ENCODE peak calls at places on chromosomes 12 and 14, in four cellular contexts. One of them, this sample, is unnamed. For H3K27me3, the result is how much of the 10 kb centered on the place peaks cover.

GRCh38 chr12:55974308-55974724 is 438 bp downstream of the RAB5B start:
- DNase-seq in cardiac muscle cell: peak
- DNase-seq in heart right ventricle: no peak
- DNase-seq in mammary epithelial cell: peak
- DNase-seq in this sample: peak

GRCh38 chr12:76020731-76021672 is 10.6 kb downstream of the PHLDA1 start:
- DNase-seq in cardiac muscle cell: no peak
- DNase-seq in heart right ventricle: no peak
- DNase-seq in mammary epithelial cell: peak
- DNase-seq in this sample: peak

GRCh38 chr12:6461401-6462233 is 8.9 kb downstream of the VAMP1 start:
- DNase-seq in cardiac muscle cell: no peak
- DNase-seq in heart right ventricle: no peak
- DNase-seq in mammary epithelial cell: no peak
- DNase-seq in this sample: peak

GRCh38 chr12:50218386-50218785 is 51.2 kb upstream of the CERS5 start:
- DNase-seq in cardiac muscle cell: no peak
- DNase-seq in heart right ventricle: no peak
- DNase-seq in mammary epithelial cell: peak
- DNase-seq in this sample: peak

GRCh38 chr12:15854916-15855315 is 27.3 kb upstream of the STRAP start:
- DNase-seq in cardiac muscle cell: no peak
- DNase-seq in heart right ventricle: no peak
- DNase-seq in mammary epithelial cell: no peak
- DNase-seq in this sample: no peak

GRCh38 chr12:129371268-129371667 is 518.0 kb downstream of the GLT1D1 start:
- DNase-seq in cardiac muscle cell: no peak
- DNase-seq in heart right ventricle: no peak
- DNase-seq in mammary epithelial cell: no peak
- DNase-seq in this sample: no peak

GRCh38 chr12:998020-998874 is 7.2 kb downstream of the ERC1 start:
- DNase-seq in cardiac muscle cell: peak
- DNase-seq in heart right ventricle: no peak
- DNase-seq in mammary epithelial cell: no peak
- DNase-seq in this sample: no peak

GRCh38 chr12:1517007-1517406 is 77.4 kb downstream of the FBXL14 start:
- DNase-seq in cardiac muscle cell: peak
- DNase-seq in heart right ventricle: no peak
- DNase-seq in mammary epithelial cell: peak
- DNase-seq in this sample: peak

GRCh38 chr12:131491155-131491554 is 219.7 kb upstream of the SFSWAP start:
- DNase-seq in cardiac muscle cell: no peak
- DNase-seq in heart right ventricle: no peak
- DNase-seq in mammary epithelial cell: no peak
- DNase-seq in this sample: no peak

GRCh38 chr12:117603316-117604113 is 242.1 kb upstream of the NOS1 start:
- DNase-seq in cardiac muscle cell: peak
- DNase-seq in heart right ventricle: no peak
- DNase-seq in mammary epithelial cell: no peak
- DNase-seq in this sample: no peak
- TF ChIP-seq CTCF in cardiac muscle cell: no peak
- TF ChIP-seq CTCF in heart right ventricle: no peak
- TF ChIP-seq CTCF in mammary epithelial cell: no peak
- TF ChIP-seq CTCF in this sample: no peak

GRCh38 chr12:13223941-13224340 is 27.4 kb downstream of the EMP1 start:
- DNase-seq in cardiac muscle cell: no peak
- DNase-seq in heart right ventricle: no peak
- DNase-seq in mammary epithelial cell: no peak
- DNase-seq in this sample: no peak
- H3K27ac ChIP-seq in cardiac muscle cell: no peak
- H3K27ac ChIP-seq in heart right ventricle: no peak
- H3K27ac ChIP-seq in mammary epithelial cell: peak
- H3K27ac ChIP-seq in this sample: no peak

DNA sequence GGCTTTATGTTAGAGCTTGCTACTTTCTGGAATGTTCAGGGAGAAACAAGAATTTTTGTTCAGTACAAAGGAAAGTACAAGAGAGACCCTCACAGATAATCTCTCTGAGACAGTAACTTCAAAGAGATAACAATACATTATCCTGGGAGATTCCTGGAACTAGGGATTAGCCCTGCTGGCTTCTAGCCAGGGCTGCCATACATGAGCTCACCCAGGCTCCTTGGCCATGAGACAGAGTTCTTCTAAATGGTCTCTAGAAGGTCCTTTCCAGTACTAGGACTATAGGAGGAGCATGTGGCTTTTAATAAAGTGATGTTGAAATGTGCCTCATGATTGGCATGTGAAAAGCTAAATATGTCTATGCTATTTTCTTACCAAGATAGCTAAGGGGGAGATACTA is 342.5 kb downstream of the EMP1 start:
- DNase-seq in cardiac muscle cell: no peak
- DNase-seq in heart right ventricle: no peak
- DNase-seq in mammary epithelial cell: no peak
- DNase-seq in this sample: no peak
- H3K27me3 ChIP-seq in cardiac muscle cell: under half
- H3K27me3 ChIP-seq in heart right ventricle: under half
- H3K27me3 ChIP-seq in mammary epithelial cell: under half
- H3K27me3 ChIP-seq in this sample: under half

DNA sequence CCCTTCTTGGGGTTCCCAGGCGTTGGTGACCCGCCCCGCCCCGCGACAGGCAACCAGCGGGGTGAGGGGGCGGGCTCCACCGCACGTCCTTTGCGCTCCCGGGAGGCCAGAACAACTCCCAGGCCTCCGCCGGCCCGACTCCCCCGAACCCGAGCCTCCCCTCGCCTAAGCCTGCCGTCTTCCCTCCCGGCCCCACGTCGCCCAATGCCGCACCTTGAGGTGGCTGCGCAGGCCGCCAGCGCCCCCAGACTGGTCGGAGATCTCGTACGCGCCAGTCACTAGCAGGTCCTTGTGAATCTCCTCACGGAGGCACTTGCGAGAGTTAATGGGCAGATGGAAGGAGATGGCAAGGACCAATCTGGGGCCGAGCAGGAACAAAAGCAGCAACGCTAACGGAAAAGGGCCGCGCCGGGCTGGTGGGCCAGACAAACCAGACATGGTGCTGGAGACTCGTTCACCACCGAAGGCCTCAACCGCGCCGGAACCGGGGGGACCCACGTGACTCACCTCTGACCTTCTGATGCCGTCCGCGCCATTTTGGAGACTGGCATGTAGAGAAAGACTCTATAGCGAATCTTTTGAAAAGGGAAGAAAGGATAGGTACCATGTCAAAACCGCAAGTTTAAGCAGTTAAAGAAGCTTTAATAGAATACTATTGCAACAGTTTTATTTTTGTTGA is at the start of gene TMED10:
- DNase-seq in cardiac muscle cell: peak
- DNase-seq in heart right ventricle: peak
- DNase-seq in mammary epithelial cell: peak
- DNase-seq in this sample: peak
- TF ChIP-seq CTCF in cardiac muscle cell: no peak
- TF ChIP-seq CTCF in heart right ventricle: no peak
- TF ChIP-seq CTCF in mammary epithelial cell: no peak
- TF ChIP-seq CTCF in this sample: peak

DNA sequence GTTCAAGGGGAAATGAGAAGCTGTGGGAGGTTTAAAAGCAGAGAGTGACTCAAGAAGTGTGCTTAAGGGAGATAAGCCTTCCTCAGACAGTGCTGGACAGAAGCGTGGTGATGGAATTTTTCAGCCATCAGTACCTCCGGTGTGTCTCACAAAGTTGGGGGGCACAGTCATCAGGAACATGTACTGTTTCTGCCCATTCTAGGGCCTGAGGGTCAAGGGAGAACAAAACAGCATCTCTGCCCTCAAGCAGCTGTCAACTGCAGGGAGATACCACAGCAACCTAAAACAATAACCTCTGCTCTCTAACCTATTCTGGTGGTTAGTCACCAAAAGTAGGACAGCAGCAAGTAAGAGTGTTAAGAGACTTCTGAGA is 2.0 kb upstream of the STON2 start:
- DNase-seq in cardiac muscle cell: no peak
- DNase-seq in heart right ventricle: no peak
- DNase-seq in mammary epithelial cell: peak
- DNase-seq in this sample: no peak
- H3K27ac ChIP-seq in cardiac muscle cell: no peak
- H3K27ac ChIP-seq in heart right ventricle: no peak
- H3K27ac ChIP-seq in mammary epithelial cell: peak
- H3K27ac ChIP-seq in this sample: no peak

This sample was measured in brain microvascular endothelial cell.